ENCODE peak calls at places on chromosomes 12 and 14, in six cellular contexts. U is MM.1S, A is thoracic aorta, E is tibial nerve, H is Karpas-422, M is IMR-90. C is an unnamed sample. For H3K4me1, the result is how much of the 10 kb centered on the place peaks cover.

GRCh38 chr12:109455706-109456105 is 21.4 kb downstream of the KCTD10 start:
- DNase-seq in E (no peak), M (no peak), A (no peak), U (no peak), H (no peak), C (no peak)

GRCh38 chr14:32593290-32593942 is 264.3 kb downstream of the AKAP6 start:
- DNase-seq in U (no peak), M (peak), A (no peak), H (no peak), E (no peak), C (no peak)

GRCh38 chr12:89464974-89465592 is 59.5 kb downstream of the GALNT4 start:
- DNase-seq in H (no peak), A (no peak), M (peak), U (no peak), E (no peak), C (no peak)

GRCh38 chr12:22333186-22333745 is 1.2 kb downstream of the ST8SIA1 start:
- DNase-seq in H (no peak), E (no peak), A (no peak), M (peak), U (no peak), C (no peak)

GRCh38 chr14:63676615-63677014 is 34.9 kb upstream of the WDR89 start:
- DNase-seq in E (no peak), U (no peak), H (no peak), A (no peak), M (no peak), C (no peak)

GRCh38 chr12:91492648-91493047 is 310.0 kb upstream of the DCN start:
- DNase-seq in E (no peak), H (no peak), M (no peak), U (no peak), A (no peak), C (no peak)

GRCh38 chr12:28173440-28173839 is 16.8 kb upstream of the CCDC91 start:
- DNase-seq in M (no peak), A (no peak), H (no peak), E (no peak), U (no peak), C (no peak)

GRCh38 chr14:90534091-90534837 is 137.4 kb downstream of the CALM1 start:
- DNase-seq in A (no peak), U (no peak), E (no peak), H (no peak), M (peak), C (no peak)

GRCh38 chr12:87157791-87158190 is 871.4 kb downstream of the C12orf50 start:
- DNase-seq in M (peak), U (no peak), A (no peak), H (no peak), E (no peak), C (no peak)

GRCh38 chr12:83971781-83972180 is 940.8 kb downstream of the SLC6A15 start:
- DNase-seq in M (no peak), E (no peak), H (no peak), U (no peak), A (no peak), C (no peak)

GRCh38 chr14:61610900-61611299 is 84.4 kb upstream of the HIF1A start:
- DNase-seq in A (no peak), H (no peak), M (no peak), E (no peak), U (no peak), C (no peak)

GRCh38 chr12:15276088-15276698 is 46.1 kb upstream of the PTPRO start:
- DNase-seq in A (no peak), H (peak), M (peak), E (no peak), U (no peak), C (no peak)

GRCh38 chr14:70780396-70781075 is 28.8 kb downstream of the MAP3K9 start:
- DNase-seq in H (peak), E (no peak), A (no peak), U (no peak), M (no peak), C (no peak)

GRCh38 chr12:69630191-69630590 is 19.5 kb upstream of the LRRC10 start:
- DNase-seq in E (no peak), H (peak), M (no peak), A (no peak), U (no peak), C (no peak)

GRCh38 chr12:101962486-101962885 is 85.1 kb downstream of the DRAM1 start:
- DNase-seq in E (no peak), A (no peak), U (no peak), M (peak), H (no peak), C (no peak)

GRCh38 chr12:19410211-19410610 is 29.1 kb upstream of the AEBP2 start:
- DNase-seq in U (no peak), H (no peak), A (no peak), M (no peak), E (no peak), C (no peak)

GRCh38 chr12:33180921-33181320 is 258.7 kb downstream of the SYT10 start:
- DNase-seq in H (no peak), M (no peak), A (no peak), E (no peak), U (no peak), C (no peak)

GRCh38 chr12:50185975-50186663 is 18.9 kb upstream of the CERS5 start:
- DNase-seq in A (no peak), E (no peak), M (peak), U (no peak), H (no peak), C (no peak)

GRCh38 chr12:110704231-110704630 is 15.3 kb upstream of the HVCN1 start:
- DNase-seq in H (no peak), A (no peak), U (no peak), E (no peak), M (no peak), C (no peak)

GRCh38 chr12:93571854-93572711 is at the start of gene SOCS2:
- DNase-seq in A (no peak), H (no peak), M (peak), E (no peak), U (peak), C (no peak)

GRCh38 chr14:88384653-88385205 is 728 bp upstream of the SPATA7 start:
- DNase-seq in A (no peak), E (no peak), U (no peak), H (no peak), M (no peak), C (no peak)

GRCh38 chr14:101721951-101722661 is 39.4 kb upstream of the PPP2R5C start:
- DNase-seq in M (no peak), U (no peak), A (no peak), H (no peak), E (no peak), C (peak)

GRCh38 chr14:70601162-70601561 is 707 bp upstream of the MED6 start:
- DNase-seq in E (no peak), M (peak), U (no peak), H (no peak), A (no peak), C (no peak)

GRCh38 chr14:92635031-92635430 is 113.4 kb downstream of the LGMN start:
- DNase-seq in A (no peak), M (no peak), U (no peak), H (peak), E (no peak), C (no peak)

GRCh38 chr12:63304844-63305243 is 153.8 kb upstream of the AVPR1A start:
- DNase-seq in H (no peak), E (no peak), M (no peak), A (no peak), U (no peak), C (no peak)

GRCh38 chr14:64705406-64706118 is 1.3 kb downstream of the PLEKHG3 start:
- DNase-seq in U (no peak), M (no peak), A (no peak), E (no peak), H (no peak), C (no peak)

GRCh38 chr14:92513204-92513965 is at the start of gene RIN3:
- DNase-seq in A (no peak), E (no peak), M (peak), U (no peak), H (no peak), C (no peak)

GRCh38 chr12:92094751-92095161 is 50.9 kb downstream of the BTG1 start:
- DNase-seq in A (no peak), U (peak), E (no peak), H (no peak), M (peak), C (no peak)

GRCh38 chr12:92987362-92987761 is 58.3 kb upstream of the EEA1 start:
- DNase-seq in A (no peak), E (no peak), M (peak), H (peak), U (peak), C (no peak)

GRCh38 chr12:49762468-49762847 is 21.1 kb downstream of the TMBIM6 start:
- DNase-seq in U (peak), E (no peak), H (no peak), A (no peak), M (no peak), C (no peak)

GRCh38 chr12:65955418-65955817 is 131.1 kb downstream of the HMGA2 start:
- DNase-seq in M (no peak), H (no peak), E (no peak), U (no peak), A (no peak), C (no peak)

GRCh38 chr12:65952737-65953209 is 128.5 kb downstream of the HMGA2 start:
- DNase-seq in E (no peak), H (no peak), M (peak), A (no peak), U (no peak), C (no peak)

GRCh38 chr12:65951697-65952096 is 127.4 kb downstream of the HMGA2 start:
- DNase-seq in M (no peak), H (no peak), A (no peak), U (no peak), E (no peak), C (no peak)

GRCh38 chr12:65956056-65956738 is 131.9 kb downstream of the HMGA2 start:
- DNase-seq in M (no peak), H (no peak), A (no peak), E (no peak), U (no peak), C (no peak)

DNA sequence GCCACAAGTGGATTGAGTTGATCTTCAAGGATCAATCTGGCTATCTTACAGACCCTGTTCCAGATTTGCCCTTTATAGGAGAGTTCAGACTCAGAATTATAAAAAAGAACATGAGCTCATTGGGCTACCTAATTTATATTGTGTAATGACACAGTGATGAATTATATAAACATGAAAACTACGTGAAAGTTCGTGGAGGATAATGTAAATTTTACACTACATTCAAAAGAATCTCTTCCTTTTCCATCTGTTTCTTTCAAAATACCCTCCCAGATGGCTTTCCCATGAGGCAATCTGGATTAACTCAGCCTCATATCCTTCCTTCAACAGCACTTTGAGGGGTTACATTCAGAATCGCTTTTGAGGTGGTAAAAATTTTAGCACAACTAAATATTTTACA is 129.3 kb downstream of the HMGA2 start:
- DNase-seq in U (no peak), A (no peak), H (no peak), M (peak), E (no peak), C (no peak)
- H3K4me1 ChIP-seq in U (under half), A (under half), H (under half), M (under half), E (under half), C (under half)

GRCh38 chr12:13316847-13317246 is 120.3 kb downstream of the EMP1 start:
- DNase-seq in M (no peak), H (no peak), U (no peak), E (no peak), A (no peak), C (no peak)

GRCh38 chr12:13313886-13314285 is 117.4 kb downstream of the EMP1 start:
- DNase-seq in H (no peak), A (no peak), E (no peak), M (no peak), U (no peak), C (no peak)

GRCh38 chr12:13318231-13319015 is 121.9 kb downstream of the EMP1 start:
- DNase-seq in A (no peak), M (no peak), H (no peak), E (no peak), U (no peak), C (no peak)
- H3K4me1 ChIP-seq in A (under half), M (under half), H (under half), E (under half), U (under half), C (under half)

DNA sequence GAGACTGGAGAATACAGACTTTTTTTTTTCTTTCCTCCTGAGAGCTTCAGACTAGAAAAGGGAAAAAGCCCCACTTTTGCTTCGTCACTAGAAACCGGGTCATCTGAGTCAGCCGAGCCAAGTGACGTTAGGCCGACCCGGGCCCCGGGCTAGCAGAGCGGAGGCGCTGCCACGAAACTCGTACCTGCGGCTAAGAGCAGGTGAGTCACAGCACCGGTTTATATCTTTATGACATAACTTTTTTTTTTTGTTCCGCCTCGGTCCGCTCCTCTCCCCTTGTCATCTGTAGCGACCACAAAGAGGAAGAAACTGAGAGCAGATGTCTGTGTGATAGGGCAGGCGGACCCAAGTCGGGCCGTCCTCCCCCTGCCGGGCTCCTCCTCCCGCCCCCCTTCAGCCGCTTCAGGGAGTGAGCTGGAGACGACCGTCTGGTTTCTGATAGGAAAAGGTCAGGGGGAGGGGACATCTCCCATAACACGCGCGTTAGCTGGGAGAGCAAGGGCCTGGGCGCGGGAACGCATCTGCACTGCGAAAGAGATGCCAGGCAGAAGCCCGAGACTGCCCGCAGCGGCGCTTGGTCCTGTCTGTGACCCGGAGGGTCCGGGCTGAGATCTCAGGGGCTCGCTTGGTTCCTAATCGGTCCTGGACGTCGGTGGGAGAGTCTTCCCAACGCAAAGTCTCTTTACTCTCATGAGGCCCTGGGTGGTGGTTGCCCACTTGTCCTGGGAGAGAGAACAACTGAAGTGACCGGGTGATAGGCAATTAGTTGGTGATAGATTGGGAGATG is 573 bp downstream of the TTC6 start:
- DNase-seq in M (peak), H (no peak), E (no peak), U (peak), A (no peak), C (no peak)
- H3K4me1 ChIP-seq in M (under half), H (under half), E (half or more), U (under half), A (under half), C (half or more)

GRCh38 chr12:75722714-75723200 is 211.3 kb upstream of the KRR1 start:
- DNase-seq in E (peak), A (peak), H (peak), U (peak), M (peak), C (peak)
- H3K4me1 ChIP-seq in E (half or more), A (under half), H (under half), U (under half), M (under half), C (under half)

GRCh38 chr14:95811813-95812212 is 64.8 kb upstream of the TUNAR start:
- DNase-seq in U (no peak), A (no peak), M (no peak), E (no peak), H (no peak), C (peak)

GRCh38 chr14:95808371-95808770 is 68.3 kb upstream of the TUNAR start:
- DNase-seq in A (no peak), H (no peak), M (no peak), U (no peak), E (no peak), C (peak)
- H3K4me1 ChIP-seq in A (under half), H (under half), M (under half), U (under half), E (under half), C (under half)